ENCODE peak calls at places on chromosomes 13 and 19, in five cellular contexts. S is GM12878, F is K562, M is H1, K is SK-N-SH. X is an unnamed sample.

GRCh38 chr13:35732565-35732964 is 256.1 kb upstream of the MAB21L1 start:
- DNase-seq in K (no peak), S (no peak), F (no peak), M (no peak), X (no peak)

GRCh38 chr13:38415233-38415632 is 65.6 kb downstream of the UFM1 start:
- DNase-seq in M (no peak), K (no peak), F (no peak), S (peak; percentile 72), X (peak; percentile 29)

GRCh38 chr13:60267498-60268202 is 103.9 kb upstream of the DIAPH3 start:
- DNase-seq in S (no peak), K (no peak), M (no peak), F (no peak), X (no peak)

GRCh38 chr19:38219221-38219620 is 4.8 kb downstream of the DPF1 start:
- DNase-seq in S (no peak), K (no peak), F (no peak), M (no peak), X (no peak)

GRCh38 chr13:94390881-94391280 is 88.6 kb downstream of the DCT start:
- DNase-seq in S (no peak), K (no peak), M (no peak), F (no peak), X (no peak)

GRCh38 chr13:91017669-91018053 is 329.8 kb upstream of the MIR17HG start:
- DNase-seq in S (no peak), K (no peak), M (peak; percentile 2), F (no peak), X (no peak)

GRCh38 chr13:79776538-79776937 is 295.6 kb downstream of the NDFIP2 start:
- DNase-seq in S (no peak), F (no peak), M (no peak), K (no peak), X (no peak)

GRCh38 chr13:113001251-113002140 is 32.5 kb downstream of the MCF2L start:
- DNase-seq in S (no peak), F (no peak), M (no peak), K (peak; percentile 95), X (no peak)

GRCh38 chr13:113232208-113233003 is 23.0 kb downstream of the CUL4A start:
- DNase-seq in F (no peak), S (no peak), K (no peak), M (no peak), X (no peak)

GRCh38 chr19:1409204-1410005 is 2.0 kb downstream of the DAZAP1 start:
- DNase-seq in S (no peak), M (no peak), F (no peak), K (no peak), X (no peak)

GRCh38 chr13:112028481-112028880 is 38.5 kb upstream of the SOX1 start:
- DNase-seq in F (no peak), M (no peak), K (no peak), S (no peak), X (no peak)

GRCh38 chr13:110640591-110641029 is 25.3 kb downstream of the NAXD start:
- DNase-seq in S (no peak), K (peak; percentile 68), F (no peak), M (no peak), X (no peak)

GRCh38 chr13:32272021-32272695 is 43.0 kb downstream of the ZAR1L start:
- DNase-seq in M (no peak), K (no peak), F (no peak), S (no peak), X (no peak)

GRCh38 chr13:102779426-102780159 is 6.0 kb upstream of the TEX30 start:
- DNase-seq in K (peak; percentile 5), F (no peak), M (no peak), S (no peak), X (no peak)

GRCh38 chr19:42066075-42066754 is 3.8 kb downstream of the GRIK5 start:
- DNase-seq in M (peak; percentile 29), S (no peak), F (peak; percentile 83), K (peak; percentile 97), X (no peak)

DNA sequence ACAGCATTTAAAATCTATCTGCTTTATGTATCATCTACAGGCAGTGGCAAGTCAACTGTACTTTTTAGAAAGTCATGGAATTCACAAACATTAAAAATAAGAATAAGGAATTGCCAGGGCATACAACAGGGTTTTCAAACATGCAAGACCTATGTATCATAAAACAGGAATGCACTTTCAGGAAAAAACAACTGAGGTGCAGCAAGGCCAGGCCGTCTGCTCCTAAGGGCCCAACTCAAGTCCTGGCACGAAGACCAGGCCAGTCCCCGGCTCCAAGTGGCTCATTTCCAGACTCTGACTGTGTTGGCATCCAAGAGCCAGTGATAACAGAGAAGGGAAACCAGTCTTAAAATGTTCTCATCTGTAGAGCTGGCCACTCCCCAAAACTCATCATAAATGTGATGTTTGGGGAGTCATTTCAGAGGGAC is 7.1 kb downstream of the RFX2 start:
- DNase-seq in K (no peak), F (no peak), M (no peak), S (no peak), X (no peak)
- TF ChIP-seq POLR2AphosphoS5 in K (no peak), F (no peak), M (no peak), S (no peak), X (no peak)

GRCh38 chr19:46958542-46958941 is 61.1 kb upstream of the NPAS1 start:
- DNase-seq in S (no peak), F (no peak), M (no peak), K (peak; percentile 67), X (no peak)
- TF ChIP-seq TAF1 in S (no peak), F (no peak), M (no peak), K (no peak), X (no peak)

GRCh38 chr19:18320865-18321728 is 1.8 kb downstream of the LSM4 start:
- DNase-seq in F (peak; percentile 38), K (no peak), S (no peak), M (no peak), X (no peak)
- TF ChIP-seq POLR2AphosphoS5 in F (no peak), K (no peak), S (no peak), M (no peak), X (no peak)

DNA sequence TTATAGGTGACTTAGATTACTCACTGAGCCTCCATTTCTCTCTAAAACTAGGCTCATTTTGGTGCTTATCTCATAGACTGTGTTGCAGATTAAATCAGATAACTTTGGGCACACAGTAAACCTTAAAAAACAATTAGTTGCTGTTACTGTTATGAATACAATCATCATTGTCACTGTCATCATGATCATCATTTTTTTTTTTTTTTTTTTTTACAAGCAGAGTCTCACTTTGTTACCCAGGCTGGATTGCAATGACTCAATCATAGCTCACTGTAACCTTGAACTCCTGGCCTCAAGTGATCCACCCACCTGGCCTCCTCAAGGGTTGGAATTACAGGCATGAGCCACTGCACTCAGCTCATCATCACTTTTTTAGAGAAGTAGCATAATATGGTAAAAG is 60.0 kb downstream of the VWA8 start:
- DNase-seq in K (no peak), S (no peak), M (no peak), F (no peak), X (no peak)
- TF ChIP-seq TAF1 in K (no peak), S (no peak), M (no peak), F (no peak), X (no peak)